ENCODE peak calls at places on chromosomes 2 and 18, in nine cellular contexts. One of them, this sample, is unnamed.

GRCh38 chr2:140695163-140695562 is 1435.7 kb downstream of the LRP1B start:
- DNase-seq in prostate gland: no peak
- DNase-seq in HCT116: peak
- DNase-seq in heart right ventricle: no peak
- DNase-seq in cardiac muscle cell: peak
- DNase-seq in CD8-positive, alpha-beta memory T cell: no peak
- DNase-seq in tibial artery: no peak
- DNase-seq in right lobe of liver: no peak
- DNase-seq in SK-N-SH: no peak
- DNase-seq in this sample: no peak

GRCh38 chr2:28068098-28068497 is 177.6 kb downstream of the BABAM2 start:
- DNase-seq in prostate gland: no peak
- DNase-seq in HCT116: no peak
- DNase-seq in heart right ventricle: no peak
- DNase-seq in cardiac muscle cell: no peak
- DNase-seq in CD8-positive, alpha-beta memory T cell: no peak
- DNase-seq in tibial artery: no peak
- DNase-seq in right lobe of liver: no peak
- DNase-seq in SK-N-SH: no peak
- DNase-seq in this sample: no peak

GRCh38 chr2:155266579-155266978 is 568.1 kb downstream of the KCNJ3 start:
- DNase-seq in prostate gland: no peak
- DNase-seq in HCT116: no peak
- DNase-seq in heart right ventricle: no peak
- DNase-seq in cardiac muscle cell: no peak
- DNase-seq in CD8-positive, alpha-beta memory T cell: no peak
- DNase-seq in tibial artery: no peak
- DNase-seq in right lobe of liver: no peak
- DNase-seq in SK-N-SH: no peak
- DNase-seq in this sample: no peak

GRCh38 chr18:69365658-69366057 is 35.0 kb upstream of the DOK6 start:
- DNase-seq in prostate gland: no peak
- DNase-seq in HCT116: no peak
- DNase-seq in heart right ventricle: no peak
- DNase-seq in cardiac muscle cell: no peak
- DNase-seq in CD8-positive, alpha-beta memory T cell: no peak
- DNase-seq in tibial artery: no peak
- DNase-seq in right lobe of liver: no peak
- DNase-seq in SK-N-SH: no peak
- DNase-seq in this sample: no peak

GRCh38 chr18:50721006-50721405 is 98.8 kb downstream of the MRO start:
- DNase-seq in prostate gland: no peak
- DNase-seq in HCT116: no peak
- DNase-seq in heart right ventricle: no peak
- DNase-seq in cardiac muscle cell: no peak
- DNase-seq in CD8-positive, alpha-beta memory T cell: no peak
- DNase-seq in tibial artery: no peak
- DNase-seq in right lobe of liver: no peak
- DNase-seq in SK-N-SH: no peak
- DNase-seq in this sample: no peak

GRCh38 chr18:3250237-3251107 is 2.9 kb downstream of the MYL12A start:
- DNase-seq in prostate gland: no peak
- DNase-seq in HCT116: no peak
- DNase-seq in heart right ventricle: no peak
- DNase-seq in cardiac muscle cell: peak
- DNase-seq in CD8-positive, alpha-beta memory T cell: no peak
- DNase-seq in tibial artery: no peak
- DNase-seq in right lobe of liver: no peak
- DNase-seq in SK-N-SH: no peak
- DNase-seq in this sample: no peak

GRCh38 chr2:113754989-113755689 is 1.3 kb downstream of the SLC35F5 start:
- DNase-seq in prostate gland: no peak
- DNase-seq in HCT116: no peak
- DNase-seq in heart right ventricle: no peak
- DNase-seq in cardiac muscle cell: peak
- DNase-seq in CD8-positive, alpha-beta memory T cell: no peak
- DNase-seq in tibial artery: no peak
- DNase-seq in right lobe of liver: no peak
- DNase-seq in SK-N-SH: no peak
- DNase-seq in this sample: no peak

GRCh38 chr2:73896362-73897239 is 3.8 kb downstream of the ACTG2 start:
- DNase-seq in prostate gland: no peak
- DNase-seq in HCT116: no peak
- DNase-seq in heart right ventricle: no peak
- DNase-seq in cardiac muscle cell: peak
- DNase-seq in CD8-positive, alpha-beta memory T cell: peak
- DNase-seq in tibial artery: no peak
- DNase-seq in right lobe of liver: no peak
- DNase-seq in SK-N-SH: no peak
- DNase-seq in this sample: no peak

GRCh38 chr2:236887519-236887918 is 198.2 kb upstream of the COPS8 start:
- DNase-seq in prostate gland: peak
- DNase-seq in HCT116: no peak
- DNase-seq in heart right ventricle: no peak
- DNase-seq in cardiac muscle cell: peak
- DNase-seq in CD8-positive, alpha-beta memory T cell: no peak
- DNase-seq in tibial artery: peak
- DNase-seq in right lobe of liver: no peak
- DNase-seq in SK-N-SH: no peak
- DNase-seq in this sample: no peak

GRCh38 chr2:216355738-216356137 is 16.5 kb downstream of the MARCHF4 start:
- DNase-seq in prostate gland: no peak
- DNase-seq in HCT116: no peak
- DNase-seq in heart right ventricle: no peak
- DNase-seq in cardiac muscle cell: no peak
- DNase-seq in CD8-positive, alpha-beta memory T cell: no peak
- DNase-seq in tibial artery: no peak
- DNase-seq in right lobe of liver: no peak
- DNase-seq in SK-N-SH: no peak
- DNase-seq in this sample: no peak

GRCh38 chr18:63808125-63808524 is 32.9 kb downstream of the SERPINB7 start:
- DNase-seq in prostate gland: no peak
- DNase-seq in HCT116: no peak
- DNase-seq in heart right ventricle: no peak
- DNase-seq in cardiac muscle cell: no peak
- DNase-seq in CD8-positive, alpha-beta memory T cell: no peak
- DNase-seq in tibial artery: no peak
- DNase-seq in right lobe of liver: no peak
- DNase-seq in SK-N-SH: no peak
- DNase-seq in this sample: no peak

DNA sequence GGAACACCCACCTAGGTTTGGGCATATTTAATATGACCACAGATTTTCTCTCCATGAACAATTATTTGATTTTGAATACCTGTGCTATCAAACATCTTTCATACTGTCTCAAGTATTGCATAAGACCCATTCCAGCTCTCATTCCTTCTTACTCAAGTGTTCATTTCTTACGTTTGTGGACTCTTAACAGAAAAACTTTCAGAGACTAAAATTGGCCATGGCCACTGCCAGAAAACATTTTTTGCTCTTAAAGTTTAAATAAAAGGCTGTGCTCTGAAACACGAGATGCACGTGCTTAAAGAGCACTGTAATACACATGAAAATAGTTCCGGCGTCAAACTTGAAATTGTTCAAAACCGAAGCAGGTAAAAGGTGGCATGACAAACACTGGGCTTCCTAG is 89.3 kb downstream of the LIMS1 start:
- DNase-seq in prostate gland: no peak
- DNase-seq in HCT116: no peak
- DNase-seq in heart right ventricle: no peak
- DNase-seq in cardiac muscle cell: no peak
- DNase-seq in CD8-positive, alpha-beta memory T cell: no peak
- DNase-seq in tibial artery: no peak
- DNase-seq in right lobe of liver: no peak
- DNase-seq in SK-N-SH: no peak
- DNase-seq in this sample: no peak
- H3K27ac ChIP-seq in prostate gland: no peak
- H3K27ac ChIP-seq in HCT116: no peak
- H3K27ac ChIP-seq in heart right ventricle: no peak
- H3K27ac ChIP-seq in cardiac muscle cell: no peak
- H3K27ac ChIP-seq in CD8-positive, alpha-beta memory T cell: no peak
- H3K27ac ChIP-seq in tibial artery: peak
- H3K27ac ChIP-seq in right lobe of liver: no peak
- H3K27ac ChIP-seq in SK-N-SH: no peak
- H3K27ac ChIP-seq in this sample: no peak

GRCh38 chr2:65144571-65144970 is 14.7 kb upstream of the RAB1A start:
- DNase-seq in prostate gland: no peak
- DNase-seq in HCT116: no peak
- DNase-seq in heart right ventricle: no peak
- DNase-seq in cardiac muscle cell: no peak
- DNase-seq in CD8-positive, alpha-beta memory T cell: no peak
- DNase-seq in tibial artery: no peak
- DNase-seq in right lobe of liver: no peak
- DNase-seq in SK-N-SH: no peak
- DNase-seq in this sample: no peak
- H3K4me3 ChIP-seq in prostate gland: no peak
- H3K4me3 ChIP-seq in HCT116: no peak
- H3K4me3 ChIP-seq in heart right ventricle: no peak
- H3K4me3 ChIP-seq in cardiac muscle cell: no peak
- H3K4me3 ChIP-seq in CD8-positive, alpha-beta memory T cell: no peak
- H3K4me3 ChIP-seq in tibial artery: no peak
- H3K4me3 ChIP-seq in right lobe of liver: no peak
- H3K4me3 ChIP-seq in SK-N-SH: no peak
- H3K4me3 ChIP-seq in this sample: no peak

GRCh38 chr18:56278643-56279042 is 359.7 kb downstream of the TXNL1 start:
- DNase-seq in prostate gland: no peak
- DNase-seq in HCT116: no peak
- DNase-seq in heart right ventricle: no peak
- DNase-seq in cardiac muscle cell: no peak
- DNase-seq in CD8-positive, alpha-beta memory T cell: no peak
- DNase-seq in tibial artery: no peak
- DNase-seq in right lobe of liver: no peak
- DNase-seq in SK-N-SH: no peak
- DNase-seq in this sample: no peak

GRCh38 chr18:56285387-56286055 is 352.9 kb downstream of the TXNL1 start:
- DNase-seq in prostate gland: no peak
- DNase-seq in HCT116: no peak
- DNase-seq in heart right ventricle: no peak
- DNase-seq in cardiac muscle cell: no peak
- DNase-seq in CD8-positive, alpha-beta memory T cell: no peak
- DNase-seq in tibial artery: no peak
- DNase-seq in right lobe of liver: no peak
- DNase-seq in SK-N-SH: no peak
- DNase-seq in this sample: no peak

GRCh38 chr18:56283346-56283745 is 355.0 kb downstream of the TXNL1 start:
- DNase-seq in prostate gland: no peak
- DNase-seq in HCT116: no peak
- DNase-seq in heart right ventricle: no peak
- DNase-seq in cardiac muscle cell: no peak
- DNase-seq in CD8-positive, alpha-beta memory T cell: no peak
- DNase-seq in tibial artery: no peak
- DNase-seq in right lobe of liver: no peak
- DNase-seq in SK-N-SH: no peak
- DNase-seq in this sample: no peak

GRCh38 chr18:56284319-56284718 is 354.1 kb downstream of the TXNL1 start:
- DNase-seq in prostate gland: no peak
- DNase-seq in HCT116: no peak
- DNase-seq in heart right ventricle: no peak
- DNase-seq in cardiac muscle cell: no peak
- DNase-seq in CD8-positive, alpha-beta memory T cell: no peak
- DNase-seq in tibial artery: no peak
- DNase-seq in right lobe of liver: no peak
- DNase-seq in SK-N-SH: no peak
- DNase-seq in this sample: no peak

GRCh38 chr18:56282234-56283104 is 355.9 kb downstream of the TXNL1 start:
- DNase-seq in prostate gland: no peak
- DNase-seq in HCT116: no peak
- DNase-seq in heart right ventricle: no peak
- DNase-seq in cardiac muscle cell: no peak
- DNase-seq in CD8-positive, alpha-beta memory T cell: no peak
- DNase-seq in tibial artery: no peak
- DNase-seq in right lobe of liver: no peak
- DNase-seq in SK-N-SH: no peak
- DNase-seq in this sample: no peak
- H3K27ac ChIP-seq in prostate gland: no peak
- H3K27ac ChIP-seq in HCT116: no peak
- H3K27ac ChIP-seq in heart right ventricle: no peak
- H3K27ac ChIP-seq in cardiac muscle cell: no peak
- H3K27ac ChIP-seq in CD8-positive, alpha-beta memory T cell: no peak
- H3K27ac ChIP-seq in tibial artery: no peak
- H3K27ac ChIP-seq in right lobe of liver: no peak
- H3K27ac ChIP-seq in SK-N-SH: no peak
- H3K27ac ChIP-seq in this sample: no peak

DNA sequence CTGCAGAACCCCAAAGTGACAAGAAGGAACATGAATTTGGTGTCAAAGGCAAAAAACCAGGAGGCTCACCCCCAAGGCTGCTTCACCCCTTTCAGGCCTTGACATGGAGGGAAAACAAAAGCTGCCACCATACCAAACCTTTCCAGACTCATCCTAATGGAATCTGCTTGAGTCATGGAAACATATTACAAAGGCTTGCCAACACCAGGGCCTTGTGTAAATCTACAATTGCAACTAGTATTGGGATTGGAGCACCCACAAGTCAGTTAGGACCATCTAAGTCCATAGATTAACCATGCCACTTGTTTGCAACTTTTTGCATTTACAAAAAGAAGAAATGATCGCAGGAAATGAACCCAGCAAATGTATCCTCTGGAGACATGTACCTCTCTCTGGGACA is 297.6 kb downstream of the CDCA7 start:
- DNase-seq in prostate gland: no peak
- DNase-seq in HCT116: peak
- DNase-seq in heart right ventricle: no peak
- DNase-seq in cardiac muscle cell: peak
- DNase-seq in CD8-positive, alpha-beta memory T cell: no peak
- DNase-seq in tibial artery: no peak
- DNase-seq in right lobe of liver: no peak
- DNase-seq in SK-N-SH: no peak
- DNase-seq in this sample: no peak
- H3K4me3 ChIP-seq in prostate gland: no peak
- H3K4me3 ChIP-seq in HCT116: peak
- H3K4me3 ChIP-seq in heart right ventricle: no peak
- H3K4me3 ChIP-seq in cardiac muscle cell: no peak
- H3K4me3 ChIP-seq in CD8-positive, alpha-beta memory T cell: no peak
- H3K4me3 ChIP-seq in tibial artery: no peak
- H3K4me3 ChIP-seq in right lobe of liver: no peak
- H3K4me3 ChIP-seq in SK-N-SH: no peak
- H3K4me3 ChIP-seq in this sample: no peak

DNA sequence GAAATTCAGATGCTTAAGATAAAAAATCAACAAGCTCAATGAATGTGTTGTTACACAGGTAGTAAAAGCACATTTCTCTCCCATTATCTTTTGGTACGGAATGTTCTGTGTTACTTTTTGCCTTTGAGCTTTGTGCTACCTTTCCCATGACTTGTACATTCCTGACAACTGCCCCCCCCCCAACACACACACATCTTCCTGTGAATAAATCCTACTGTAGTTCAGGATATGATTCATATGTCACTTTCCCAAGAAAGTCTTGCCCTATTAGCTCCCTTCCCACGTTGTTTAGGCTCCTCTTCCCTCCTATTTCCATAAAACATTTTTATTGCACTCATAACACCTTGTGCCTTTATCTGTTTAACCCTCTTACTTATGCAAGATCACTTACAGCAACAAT is 442.6 kb upstream of the LRATD1 start:
- DNase-seq in prostate gland: no peak
- DNase-seq in HCT116: no peak
- DNase-seq in heart right ventricle: no peak
- DNase-seq in cardiac muscle cell: no peak
- DNase-seq in CD8-positive, alpha-beta memory T cell: no peak
- DNase-seq in tibial artery: no peak
- DNase-seq in right lobe of liver: no peak
- DNase-seq in SK-N-SH: no peak
- DNase-seq in this sample: no peak
- H3K27ac ChIP-seq in prostate gland: no peak
- H3K27ac ChIP-seq in HCT116: no peak
- H3K27ac ChIP-seq in heart right ventricle: no peak
- H3K27ac ChIP-seq in cardiac muscle cell: no peak
- H3K27ac ChIP-seq in CD8-positive, alpha-beta memory T cell: no peak
- H3K27ac ChIP-seq in tibial artery: no peak
- H3K27ac ChIP-seq in right lobe of liver: no peak
- H3K27ac ChIP-seq in SK-N-SH: no peak
- H3K27ac ChIP-seq in this sample: no peak

GRCh38 chr2:36360834-36361233 is 5.3 kb downstream of the CRIM1 start:
- DNase-seq in prostate gland: no peak
- DNase-seq in HCT116: no peak
- DNase-seq in heart right ventricle: no peak
- DNase-seq in cardiac muscle cell: no peak
- DNase-seq in CD8-positive, alpha-beta memory T cell: no peak
- DNase-seq in tibial artery: no peak
- DNase-seq in right lobe of liver: no peak
- DNase-seq in SK-N-SH: no peak
- DNase-seq in this sample: no peak
- H3K4me3 ChIP-seq in prostate gland: no peak
- H3K4me3 ChIP-seq in HCT116: no peak
- H3K4me3 ChIP-seq in heart right ventricle: no peak
- H3K4me3 ChIP-seq in cardiac muscle cell: no peak
- H3K4me3 ChIP-seq in CD8-positive, alpha-beta memory T cell: no peak
- H3K4me3 ChIP-seq in tibial artery: peak
- H3K4me3 ChIP-seq in right lobe of liver: no peak
- H3K4me3 ChIP-seq in SK-N-SH: peak
- H3K4me3 ChIP-seq in this sample: peak